ENCODE peak calls at places on chromosomes 5 and 9, in five cellular contexts. I is body of pancreas, G is aorta, L is ovary, J is PC-3. S is an unnamed sample.

GRCh38 chr9:80699551-80699998 is 989.8 kb downstream of the TLE1 start:
- DNase-seq in G (no peak), L (no peak), I (no peak), J (peak; percentile 84), S (peak; percentile 67)

GRCh38 chr5:81895312-81895711 is 76.5 kb upstream of the ATG10 start:
- DNase-seq in L (no peak), G (no peak), I (no peak), J (no peak), S (no peak)

GRCh38 chr9:3730527-3730926 is 204.7 kb upstream of the RFX3 start:
- DNase-seq in L (no peak), J (peak; percentile 66), G (no peak), I (no peak), S (no peak)

GRCh38 chr5:66742083-66742895 is 146.1 kb downstream of the MAST4 start:
- DNase-seq in G (no peak), J (no peak), L (peak; percentile 45), I (peak; percentile 62), S (no peak)

GRCh38 chr5:103929310-103930003 is 366.9 kb upstream of the NUDT12 start:
- DNase-seq in L (no peak), I (no peak), J (peak; percentile 74), G (no peak), S (no peak)

GRCh38 chr9:27497883-27498553 is 26.1 kb upstream of the IFNK start:
- DNase-seq in I (no peak), G (no peak), J (no peak), L (no peak), S (no peak)

GRCh38 chr5:96288166-96288844 is 144.7 kb downstream of the PCSK1 start:
- DNase-seq in I (no peak), G (no peak), L (no peak), J (no peak), S (no peak)

GRCh38 chr5:34905564-34905963 is 9.7 kb downstream of the RAD1 start:
- DNase-seq in G (no peak), I (no peak), L (no peak), J (peak; percentile 37), S (no peak)

GRCh38 chr5:23506329-23507236 is 826 bp upstream of the PRDM9 start:
- DNase-seq in G (no peak), J (peak; percentile 81), L (no peak), I (no peak), S (peak; percentile 4)

GRCh38 chr5:68738841-68739240 is 355.0 kb upstream of the SLC30A5 start:
- DNase-seq in J (no peak), I (no peak), L (no peak), G (no peak), S (no peak)

GRCh38 chr9:115170674-115171073 is 52.7 kb upstream of the TNC start:
- DNase-seq in I (no peak), G (no peak), J (peak; percentile 82), L (no peak), S (peak; percentile 34)

GRCh38 chr5:154519375-154519774 is 41.3 kb upstream of the HAND1 start:
- DNase-seq in I (no peak), J (peak; percentile 86), G (no peak), L (no peak), S (no peak)

GRCh38 chr5:172005708-172006377 is 595 bp downstream of the FBXW11 start:
- DNase-seq in J (no peak), L (peak; percentile 48), G (peak; percentile 75), I (peak; percentile 38), S (peak; percentile 47)

GRCh38 chr5:110478899-110479298 is 247.6 kb downstream of the TMEM232 start:
- DNase-seq in L (no peak), J (peak; percentile 66), G (no peak), I (no peak), S (peak; percentile 64)

GRCh38 chr5:10678236-10678635 is 82.8 kb downstream of the DAP start:
- DNase-seq in G (no peak), L (no peak), J (no peak), I (no peak), S (no peak)

GRCh38 chr5:140145818-140146522 is 20.2 kb downstream of the IGIP start:
- DNase-seq in L (peak; percentile 77), G (peak; percentile 93), I (peak; percentile 85), J (peak; percentile 35), S (no peak)

GRCh38 chr5:36878421-36879088 is 2.0 kb downstream of the NIPBL start:
- DNase-seq in G (peak; percentile 63), L (peak; percentile 38), J (peak; percentile 56), I (peak; percentile 33), S (peak; percentile 82)

GRCh38 chr9:114396558-114397218 is 8.9 kb upstream of the AKNA start:
- DNase-seq in G (no peak), I (no peak), L (peak; percentile 78), J (no peak), S (no peak)

GRCh38 chr5:143791848-143792701 is 19.9 kb upstream of the HMHB1 start:
- DNase-seq in L (no peak), I (no peak), G (no peak), J (no peak), S (no peak)

GRCh38 chr9:8726692-8727091 is 927.1 kb upstream of the DMAC1 start:
- DNase-seq in L (no peak), I (no peak), J (no peak), G (no peak), S (no peak)

GRCh38 chr9:84843175-84843824 is 173.8 kb downstream of the NTRK2 start:
- DNase-seq in L (no peak), I (no peak), G (no peak), J (no peak), S (no peak)

GRCh38 chr9:126417007-126417406 is 90.4 kb downstream of the MVB12B start:
- DNase-seq in I (no peak), L (no peak), G (no peak), J (no peak), S (no peak)

GRCh38 chr9:68822596-68823165 is 117.6 kb downstream of the PIP5K1B start:
- DNase-seq in J (peak; percentile 31), G (no peak), I (peak; percentile 86), L (no peak), S (no peak)

GRCh38 chr5:146243217-146243616 is 39.8 kb downstream of the RBM27 start:
- DNase-seq in I (no peak), J (no peak), G (no peak), L (no peak), S (no peak)
- H3K36me3 ChIP-seq in I (peaks cover 3% of the 10 kb centered on the region), J (peaks cover 17% of the 10 kb centered on the region), G (no peaks in the 10 kb centered on the region), L (no peaks in the 10 kb centered on the region), S (peaks cover 29% of the 10 kb centered on the region)

GRCh38 chr9:32430720-32431119 is 46.3 kb downstream of the ACO1 start:
- DNase-seq in I (no peak), G (no peak), J (peak; percentile 33), L (no peak), S (no peak)

GRCh38 chr9:32431940-32432555 is 47.6 kb downstream of the ACO1 start:
- DNase-seq in J (peak; percentile 36), G (no peak), L (peak; percentile 51), I (peak; percentile 71), S (peak; percentile 59)

GRCh38 chr9:32431196-32431595 is 46.8 kb downstream of the ACO1 start:
- DNase-seq in I (no peak), J (no peak), G (no peak), L (no peak), S (no peak)

GRCh38 chr9:32434892-32435291 is 50.4 kb downstream of the ACO1 start:
- DNase-seq in L (no peak), G (no peak), I (no peak), J (no peak), S (no peak)
- H3K36me3 ChIP-seq in L (no peaks in the 10 kb centered on the region), G (peaks cover 5% of the 10 kb centered on the region), I (peaks cover 23% of the 10 kb centered on the region), J (peaks cover 6% of the 10 kb centered on the region), S (peaks cover 35% of the 10 kb centered on the region)

DNA sequence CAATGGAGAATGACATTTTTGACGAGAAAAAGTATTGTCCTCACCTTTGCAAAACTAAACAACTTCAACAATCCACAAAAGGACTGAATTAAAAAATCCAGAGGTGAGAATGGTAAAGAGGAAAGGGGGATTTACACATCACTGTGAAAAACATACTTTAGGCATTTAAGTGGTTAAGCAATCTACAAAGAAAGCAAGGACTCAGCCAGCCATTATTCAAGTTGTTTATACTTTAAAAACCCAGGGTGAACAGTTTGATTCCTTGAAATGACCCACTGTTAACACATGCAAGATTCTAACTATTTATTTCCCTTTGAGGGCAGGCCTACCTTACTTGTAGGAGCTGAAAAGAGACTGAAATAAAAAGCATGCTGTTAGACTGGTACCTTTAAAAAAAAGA is 29.3 kb downstream of the TUT7 start:
- DNase-seq in G (no peak), J (no peak), L (no peak), I (no peak), S (no peak)
- H3K36me3 ChIP-seq in G (peaks cover 16% of the 10 kb centered on the region), J (peaks cover 17% of the 10 kb centered on the region), L (no peaks in the 10 kb centered on the region), I (peaks cover 42% of the 10 kb centered on the region), S (peaks cover 70% of the 10 kb centered on the region)

DNA sequence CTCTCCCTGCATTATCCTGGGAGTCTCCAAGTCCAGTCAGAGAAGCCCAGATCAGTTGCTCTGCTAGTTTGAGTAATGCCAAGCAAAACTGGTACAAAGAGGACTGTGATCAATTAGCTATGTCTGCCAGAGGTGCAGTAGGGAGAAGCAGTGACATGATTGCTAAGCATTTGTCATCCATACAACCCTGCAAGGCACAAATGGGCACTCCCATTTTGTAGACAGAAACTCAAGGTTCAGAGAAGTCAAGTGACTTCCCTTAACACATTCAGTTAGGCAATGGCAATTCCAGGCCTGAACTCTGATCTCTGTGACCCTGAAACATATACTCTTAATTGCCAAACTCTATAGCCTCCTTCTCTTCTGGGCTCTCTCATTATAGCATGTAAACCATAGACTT is 34.0 kb downstream of the NDST1 start:
- DNase-seq in L (no peak), J (peak; percentile 56), I (no peak), G (no peak), S (no peak)
- H3K36me3 ChIP-seq in L (no peaks in the 10 kb centered on the region), J (peaks cover 34% of the 10 kb centered on the region), I (peaks cover 36% of the 10 kb centered on the region), G (peaks cover 7% of the 10 kb centered on the region), S (peaks cover 52% of the 10 kb centered on the region)

GRCh38 chr5:75381456-75381855 is 44.4 kb downstream of the HMGCR start:
- DNase-seq in G (no peak), J (no peak), L (no peak), I (no peak), S (peak; percentile 14)
- H3K36me3 ChIP-seq in G (peaks cover 4% of the 10 kb centered on the region), J (peaks cover 5% of the 10 kb centered on the region), L (no peaks in the 10 kb centered on the region), I (peaks cover 16% of the 10 kb centered on the region), S (peaks cover 44% of the 10 kb centered on the region)

GRCh38 chr5:159099049-159099760 is 511 bp downstream of the EBF1 start:
- DNase-seq in I (peak; percentile 44), J (peak; percentile 49), G (peak; percentile 78), L (peak; percentile 67), S (peak; percentile 74)

GRCh38 chr5:159098285-159099048 is 1.2 kb downstream of the EBF1 start:
- DNase-seq in L (peak; percentile 33), J (no peak), G (no peak), I (no peak), S (no peak)

GRCh38 chr5:159096555-159097460 is 2.9 kb downstream of the EBF1 start:
- DNase-seq in J (no peak), I (no peak), L (no peak), G (peak; percentile 81), S (no peak)

GRCh38 chr5:159095882-159096554 is 3.7 kb downstream of the EBF1 start:
- DNase-seq in G (no peak), I (no peak), L (no peak), J (no peak), S (no peak)

GRCh38 chr5:159097461-159098284 is 2.0 kb downstream of the EBF1 start:
- DNase-seq in L (peak; percentile 68), J (no peak), G (peak; percentile 78), I (peak; percentile 26), S (peak; percentile 79)
- H3K36me3 ChIP-seq in L (no peaks in the 10 kb centered on the region), J (no peaks in the 10 kb centered on the region), G (no peaks in the 10 kb centered on the region), I (no peaks in the 10 kb centered on the region), S (no peaks in the 10 kb centered on the region)